ENCODE peak calls at places on chromosomes 3 and 15, in six cellular contexts. M is neuronal stem cell, E is IMR-90, O is H1, N is H9, B is mesendoderm. V is an unnamed sample.

GRCh38 chr15:80951941-80952340 is 37.7 kb downstream of the MESD start:
- DNase-seq in M (no peak), E (no peak), O (no peak), N (no peak), B (no peak), V (no peak)

GRCh38 chr3:72625616-72626337 is 222.5 kb downstream of the SHQ1 start:
- DNase-seq in M (no peak), E (peak), O (no peak), N (no peak), B (no peak), V (peak)

GRCh38 chr3:123941150-123941941 is 19.7 kb downstream of the CCDC14 start:
- DNase-seq in M (no peak), E (no peak), O (no peak), N (no peak), B (no peak), V (no peak)

GRCh38 chr3:113728661-113729060 is 17.4 kb downstream of the NAA50 start:
- DNase-seq in M (no peak), E (no peak), O (no peak), N (no peak), B (no peak), V (no peak)

GRCh38 chr3:74624301-74624700 is 9.8 kb upstream of the CNTN3 start:
- DNase-seq in M (no peak), E (peak), O (no peak), N (no peak), B (no peak), V (no peak)

GRCh38 chr15:25172691-25173090 is 217.9 kb downstream of the SNRPN start:
- DNase-seq in M (no peak), E (no peak), O (no peak), N (no peak), B (no peak), V (no peak)

GRCh38 chr3:42513521-42513920 is 11.1 kb downstream of the VIPR1 start:
- DNase-seq in M (no peak), E (no peak), O (no peak), N (no peak), B (no peak), V (no peak)

GRCh38 chr15:69996842-69997478 is 100.8 kb downstream of the TLE3 start:
- DNase-seq in M (no peak), E (no peak), O (no peak), N (no peak), B (no peak), V (no peak)

GRCh38 chr15:62868507-62868906 is 174.0 kb upstream of the TPM1 start:
- DNase-seq in M (no peak), E (no peak), O (no peak), N (no peak), B (no peak), V (no peak)

GRCh38 chr3:71130516-71131384 is 452.8 kb downstream of the FOXP1 start:
- DNase-seq in M (no peak), E (peak), O (no peak), N (no peak), B (peak), V (peak)

GRCh38 chr3:16395229-16395628 is 118.3 kb downstream of the RFTN1 start:
- DNase-seq in M (no peak), E (no peak), O (no peak), N (no peak), B (no peak), V (no peak)

GRCh38 chr3:52705688-52706686 is at the start of the genes GLT8D1 and SPCS1:
- DNase-seq in M (peak), E (peak), O (no peak), N (peak), B (peak), V (peak)

GRCh38 chr3:46107682-46108081 is 80.4 kb upstream of the XCR1 start:
- DNase-seq in M (no peak), E (no peak), O (no peak), N (no peak), B (no peak), V (no peak)

GRCh38 chr15:76636059-76636458 is 269.1 kb downstream of the SCAPER start:
- DNase-seq in M (no peak), E (no peak), O (no peak), N (no peak), B (no peak), V (peak)

GRCh38 chr15:84876269-84876668 is 8.2 kb upstream of the SLC28A1 start:
- DNase-seq in M (no peak), E (no peak), O (no peak), N (no peak), B (no peak), V (no peak)

GRCh38 chr3:122395582-122395981 is 11.6 kb downstream of the FAM162A start:
- DNase-seq in M (no peak), E (no peak), O (no peak), N (no peak), B (no peak), V (no peak)

GRCh38 chr3:111723293-111723963 is 128.3 kb upstream of the ZBED2 start:
- DNase-seq in M (no peak), E (peak), O (no peak), N (no peak), B (no peak), V (peak)

GRCh38 chr3:72722930-72723726 is 125.1 kb downstream of the SHQ1 start:
- DNase-seq in M (no peak), E (peak), O (no peak), N (no peak), B (no peak), V (peak)

GRCh38 chr15:92187975-92188374 is 205.7 kb upstream of the ST8SIA2 start:
- DNase-seq in M (no peak), E (no peak), O (no peak), N (no peak), B (no peak), V (no peak)

GRCh38 chr3:59836525-59836924 is 786.7 kb upstream of the CFAP20DC start:
- DNase-seq in M (no peak), E (no peak), O (no peak), N (no peak), B (no peak), V (peak)

GRCh38 chr3:166582231-166582630 is 745.0 kb upstream of the BCHE start:
- DNase-seq in M (no peak), E (no peak), O (no peak), N (no peak), B (no peak), V (no peak)

GRCh38 chr15:86611392-86612040 is 531.8 kb downstream of the AGBL1 start:
- DNase-seq in M (no peak), E (no peak), O (no peak), N (no peak), B (peak), V (peak)

GRCh38 chr15:68471552-68471951 is 39.6 kb upstream of the ITGA11 start:
- DNase-seq in M (no peak), E (peak), O (no peak), N (no peak), B (no peak), V (peak)

GRCh38 chr15:66595332-66595731 is 29.5 kb upstream of the LCTL start:
- DNase-seq in M (no peak), E (no peak), O (no peak), N (no peak), B (no peak), V (no peak)

GRCh38 chr15:66593219-66593780 is 27.5 kb upstream of the LCTL start:
- DNase-seq in M (no peak), E (peak), O (no peak), N (no peak), B (no peak), V (no peak)

GRCh38 chr15:66594344-66594743 is 28.5 kb upstream of the LCTL start:
- DNase-seq in M (no peak), E (no peak), O (no peak), N (no peak), B (no peak), V (no peak)

GRCh38 chr15:66595937-66596545 is 30.2 kb upstream of the LCTL start:
- DNase-seq in M (no peak), E (peak), O (no peak), N (no peak), B (no peak), V (no peak)

DNA sequence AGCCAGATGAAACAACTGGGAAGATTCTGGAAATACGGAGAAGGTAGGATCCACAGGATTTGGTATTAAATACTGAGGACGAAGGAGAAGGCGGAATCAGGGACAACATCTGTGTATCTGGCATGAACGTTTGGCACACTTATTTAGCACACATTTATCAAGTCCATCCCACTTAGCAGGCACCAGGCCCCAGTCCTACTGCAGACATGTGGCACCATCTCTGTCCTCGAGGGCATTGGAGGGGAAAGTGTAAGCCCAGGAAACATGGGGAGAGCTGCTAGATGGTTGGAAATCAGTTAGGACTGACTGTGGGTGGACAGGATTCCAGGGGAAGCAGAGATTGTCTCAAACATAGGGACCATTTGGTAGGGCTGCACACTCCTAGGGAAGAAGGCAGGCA is 29.0 kb upstream of the LCTL start:
- DNase-seq in M (no peak), E (no peak), O (no peak), N (no peak), B (no peak), V (no peak)
- H3K23ac ChIP-seq in M (no peak), E (no peak), O (no peak), N (no peak), B (no peak), V (no peak)

GRCh38 chr15:100215843-100216169 is 126.0 kb downstream of the ADAMTS17 start:
- DNase-seq in M (no peak), E (no peak), O (no peak), N (no peak), B (no peak), V (no peak)

GRCh38 chr15:100209204-100209603 is 132.6 kb downstream of the ADAMTS17 start:
- DNase-seq in M (no peak), E (no peak), O (no peak), N (no peak), B (no peak), V (no peak)

GRCh38 chr15:100210338-100210737 is 131.4 kb downstream of the ADAMTS17 start:
- DNase-seq in M (no peak), E (no peak), O (no peak), N (no peak), B (no peak), V (no peak)

GRCh38 chr15:100215031-100215842 is 126.5 kb downstream of the ADAMTS17 start:
- DNase-seq in M (no peak), E (no peak), O (no peak), N (no peak), B (no peak), V (no peak)

DNA sequence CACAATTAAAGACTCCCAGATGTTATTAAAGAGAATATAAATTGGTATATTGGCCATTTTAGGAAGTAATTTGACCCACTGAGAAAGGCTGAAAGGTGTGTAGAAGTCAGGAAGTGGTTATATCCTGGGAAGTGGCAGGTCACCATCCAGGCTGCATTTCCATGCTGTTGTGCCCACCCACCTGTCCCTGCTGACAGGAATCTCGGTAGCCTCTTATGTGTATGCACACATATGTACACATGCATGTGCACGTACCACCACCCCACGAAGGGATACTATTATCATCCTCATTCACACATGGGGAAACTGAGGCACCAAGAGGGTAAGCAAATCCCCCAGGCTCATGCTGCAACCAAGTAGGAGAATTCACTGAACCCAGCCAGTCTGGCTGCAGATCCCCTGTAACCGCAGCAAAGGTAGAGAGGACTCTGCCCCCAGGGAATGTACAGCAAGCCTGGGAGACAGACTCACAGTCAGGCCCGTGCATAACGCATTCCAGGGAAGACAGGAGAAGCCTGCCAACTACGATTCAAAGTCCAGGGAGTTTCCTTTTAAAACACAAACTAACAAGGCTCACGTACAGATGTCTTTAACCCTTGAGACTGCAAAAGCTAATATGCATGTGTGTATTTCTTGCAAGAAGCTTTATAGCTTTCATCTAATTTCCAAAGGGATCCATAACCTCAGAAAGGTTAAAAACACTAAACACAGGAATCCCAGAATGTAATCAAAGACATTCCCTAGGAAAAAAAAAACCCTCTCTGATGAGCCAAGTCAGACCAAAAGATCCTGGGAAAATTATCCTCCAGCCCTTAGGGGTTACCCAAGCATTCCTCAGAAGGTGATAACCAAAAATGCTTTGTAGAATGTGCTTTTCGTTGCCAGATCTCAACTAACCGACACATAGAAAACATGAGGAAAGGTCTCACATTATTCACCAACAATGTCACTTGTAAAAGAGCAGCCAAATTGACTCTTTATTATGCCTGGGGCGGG is 129.6 kb downstream of the ADAMTS17 start:
- DNase-seq in M (no peak), E (no peak), O (no peak), N (no peak), B (peak), V (peak)
- H3K23ac ChIP-seq in M (no peak), E (no peak), O (no peak), N (no peak), B (no peak), V (no peak)

DNA sequence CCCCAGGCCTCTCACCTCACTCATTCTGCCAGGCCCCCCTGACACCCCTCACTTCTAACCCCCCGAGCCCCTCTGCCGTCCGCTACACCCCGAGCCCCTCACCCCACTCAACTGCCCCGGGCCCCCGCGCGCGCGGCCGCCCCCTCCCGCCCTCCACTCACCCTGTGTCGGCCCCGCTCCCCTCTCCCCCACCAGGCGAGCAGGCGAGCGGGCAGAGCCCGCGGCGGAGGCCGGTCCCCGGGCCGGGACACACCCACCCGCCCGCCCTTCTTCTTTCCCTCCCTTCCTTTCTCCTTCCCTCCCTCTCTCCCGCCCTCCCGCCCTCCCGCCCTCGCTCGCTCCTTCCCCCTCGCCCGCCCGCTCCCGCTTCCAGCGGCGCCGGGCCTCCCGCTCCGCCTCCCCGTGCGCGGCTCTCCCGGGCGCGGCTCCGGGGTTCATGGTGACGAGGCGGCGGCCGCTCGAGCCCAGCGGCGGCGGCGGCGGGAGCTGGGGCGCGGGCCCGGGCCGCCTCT is at the start of gene CTDSPL:
- DNase-seq in M (peak), E (peak), O (no peak), N (peak), B (peak), V (peak)
- H3K23ac ChIP-seq in M (peak), E (peak), O (no peak), N (no peak), B (peak), V (peak)

GRCh38 chr3:188752850-188753249 is 418.9 kb upstream of the TPRG1 start:
- DNase-seq in M (no peak), E (no peak), O (no peak), N (no peak), B (no peak), V (no peak)
- H3K23ac ChIP-seq in M (no peak), E (no peak), O (no peak), N (no peak), B (no peak), V (no peak)

DNA sequence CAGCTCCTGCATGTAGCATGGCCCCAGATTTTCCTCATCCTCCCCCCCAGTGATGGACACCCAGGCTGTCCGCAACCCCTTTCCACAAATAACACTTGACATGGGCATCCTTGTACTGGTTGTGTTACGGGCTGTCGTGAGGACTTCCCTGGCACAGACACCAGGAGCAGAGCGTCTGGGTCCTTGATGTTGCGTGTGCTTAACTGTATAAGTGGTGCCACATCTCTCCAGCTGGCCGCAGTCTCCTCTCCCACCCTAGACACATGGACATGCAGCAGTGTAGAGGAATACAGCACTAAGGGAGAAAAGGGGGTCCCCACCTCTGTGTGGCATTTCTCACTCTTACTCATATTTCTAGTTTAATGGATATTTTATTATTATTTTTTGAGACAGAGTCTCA is 56.6 kb downstream of the FBLN2 start:
- DNase-seq in M (no peak), E (no peak), O (no peak), N (no peak), B (no peak), V (no peak)
- H3K23ac ChIP-seq in M (no peak), E (no peak), O (no peak), N (no peak), B (no peak), V (no peak)

DNA sequence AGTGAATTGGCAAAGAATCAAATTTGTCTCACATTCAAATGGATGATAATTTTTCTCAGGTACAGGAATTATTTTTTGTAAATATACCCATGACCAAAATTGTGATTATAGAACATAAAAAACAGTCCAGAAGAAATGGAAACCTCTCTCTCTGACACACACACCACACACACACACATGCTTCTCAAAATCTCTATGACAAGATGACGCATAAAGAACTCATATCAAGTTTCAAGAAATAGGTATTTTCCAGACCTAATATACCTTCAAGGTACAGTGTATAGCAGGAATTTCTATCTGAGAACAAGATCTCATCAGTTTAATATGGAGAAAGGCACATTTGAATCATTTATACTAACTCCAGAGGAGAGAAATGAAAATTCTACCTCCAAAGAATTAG is 1069.1 kb upstream of the ALCAM start:
- DNase-seq in M (no peak), E (no peak), O (no peak), N (no peak), B (no peak), V (no peak)
- H3K23ac ChIP-seq in M (no peak), E (no peak), O (no peak), N (no peak), B (no peak), V (no peak)

GRCh38 chr3:54556630-54557029 is 371.2 kb downstream of the LRTM1 start:
- DNase-seq in M (no peak), E (no peak), O (no peak), N (no peak), B (no peak), V (no peak)

GRCh38 chr3:54563661-54564200 is 364.1 kb downstream of the LRTM1 start:
- DNase-seq in M (no peak), E (no peak), O (no peak), N (no peak), B (no peak), V (no peak)

GRCh38 chr3:54557538-54558419 is 370.1 kb downstream of the LRTM1 start:
- DNase-seq in M (no peak), E (no peak), O (no peak), N (no peak), B (peak), V (no peak)
- H3K23ac ChIP-seq in M (peak), E (no peak), O (no peak), N (no peak), B (no peak), V (no peak)

GRCh38 chr3:184348057-184348382 is 10.6 kb downstream of the FAM131A start:
- DNase-seq in M (no peak), E (no peak), O (no peak), N (no peak), B (no peak), V (no peak)
- H3K23ac ChIP-seq in M (no peak), E (no peak), O (no peak), N (no peak), B (no peak), V (no peak)

V was measured in mesenchymal stem cell.